ENCODE peak calls at places on chromosomes 3 and 15, in nine cellular contexts. One of them, this sample, is unnamed.
A peak's percentile ranks its signal among the peaks of the same experiment; 100 is the strongest.

GRCh38 chr3:12158387-12159226 is at the start of gene TIMP4:
- DNase-seq in bronchial epithelial cell: peak; percentile 67
- DNase-seq in heart right ventricle: peak; percentile 34
- DNase-seq in endothelial cell: no peak
- DNase-seq in right atrium auricular region: peak; percentile 66
- DNase-seq in uterus: peak; percentile 25
- DNase-seq in IMR-90: peak; percentile 28
- DNase-seq in transverse colon: peak; percentile 59
- DNase-seq in AG09309: no peak
- DNase-seq in this sample: peak; percentile 83

GRCh38 chr15:40044717-40045571 is 6.0 kb upstream of the SRP14 start:
- DNase-seq in IMR-90: peak; percentile 76
- DNase-seq in transverse colon: peak; percentile 94
- DNase-seq in uterus: peak; percentile 87
- DNase-seq in right atrium auricular region: peak; percentile 89
- DNase-seq in bronchial epithelial cell: peak; percentile 65
- DNase-seq in heart right ventricle: peak; percentile 87
- DNase-seq in endothelial cell: peak; percentile 83
- DNase-seq in AG09309: no peak
- DNase-seq in this sample: peak; percentile 89

GRCh38 chr15:65738649-65739048 is 53.4 kb downstream of the DENND4A start:
- DNase-seq in right atrium auricular region: no peak
- DNase-seq in endothelial cell: no peak
- DNase-seq in uterus: no peak
- DNase-seq in bronchial epithelial cell: peak; percentile 44
- DNase-seq in IMR-90: no peak
- DNase-seq in AG09309: no peak
- DNase-seq in transverse colon: no peak
- DNase-seq in heart right ventricle: no peak
- DNase-seq in this sample: no peak

GRCh38 chr3:16824085-16824696 is 60.6 kb upstream of the PLCL2 start:
- DNase-seq in heart right ventricle: no peak
- DNase-seq in AG09309: no peak
- DNase-seq in uterus: no peak
- DNase-seq in IMR-90: no peak
- DNase-seq in right atrium auricular region: no peak
- DNase-seq in endothelial cell: no peak
- DNase-seq in bronchial epithelial cell: no peak
- DNase-seq in transverse colon: no peak
- DNase-seq in this sample: no peak

GRCh38 chr3:12990306-12990705 is 82.9 kb downstream of the IQSEC1 start:
- DNase-seq in IMR-90: peak; percentile 27
- DNase-seq in heart right ventricle: no peak
- DNase-seq in uterus: no peak
- DNase-seq in endothelial cell: no peak
- DNase-seq in transverse colon: peak; percentile 3
- DNase-seq in bronchial epithelial cell: no peak
- DNase-seq in right atrium auricular region: no peak
- DNase-seq in AG09309: no peak
- DNase-seq in this sample: no peak

GRCh38 chr3:62630664-62631063 is 244.6 kb downstream of the CADPS start:
- DNase-seq in bronchial epithelial cell: no peak
- DNase-seq in endothelial cell: no peak
- DNase-seq in transverse colon: no peak
- DNase-seq in IMR-90: no peak
- DNase-seq in AG09309: no peak
- DNase-seq in heart right ventricle: no peak
- DNase-seq in right atrium auricular region: no peak
- DNase-seq in uterus: no peak
- DNase-seq in this sample: no peak

GRCh38 chr3:16494906-16495580 is 18.5 kb downstream of the RFTN1 start:
- DNase-seq in uterus: no peak
- DNase-seq in transverse colon: no peak
- DNase-seq in heart right ventricle: no peak
- DNase-seq in endothelial cell: no peak
- DNase-seq in IMR-90: no peak
- DNase-seq in right atrium auricular region: no peak
- DNase-seq in bronchial epithelial cell: no peak
- DNase-seq in AG09309: no peak
- DNase-seq in this sample: no peak

GRCh38 chr3:171095063-171095462 is 68.5 kb upstream of the SLC2A2 start:
- DNase-seq in bronchial epithelial cell: no peak
- DNase-seq in IMR-90: no peak
- DNase-seq in heart right ventricle: no peak
- DNase-seq in AG09309: no peak
- DNase-seq in uterus: no peak
- DNase-seq in transverse colon: no peak
- DNase-seq in right atrium auricular region: no peak
- DNase-seq in endothelial cell: no peak
- DNase-seq in this sample: no peak

GRCh38 chr3:70531063-70531657 is 218.7 kb upstream of the MDFIC2 start:
- DNase-seq in bronchial epithelial cell: peak; percentile 31
- DNase-seq in heart right ventricle: no peak
- DNase-seq in right atrium auricular region: no peak
- DNase-seq in endothelial cell: no peak
- DNase-seq in IMR-90: peak; percentile 57
- DNase-seq in uterus: no peak
- DNase-seq in transverse colon: no peak
- DNase-seq in AG09309: no peak
- DNase-seq in this sample: no peak

GRCh38 chr3:46132565-46132964 is 75.5 kb downstream of the CCR1 start:
- DNase-seq in right atrium auricular region: no peak
- DNase-seq in AG09309: no peak
- DNase-seq in IMR-90: no peak
- DNase-seq in transverse colon: no peak
- DNase-seq in uterus: no peak
- DNase-seq in endothelial cell: no peak
- DNase-seq in bronchial epithelial cell: no peak
- DNase-seq in heart right ventricle: no peak
- DNase-seq in this sample: no peak

GRCh38 chr15:55267401-55268053 is 22.1 kb downstream of the RAB27A start:
- DNase-seq in bronchial epithelial cell: no peak
- DNase-seq in endothelial cell: no peak
- DNase-seq in AG09309: no peak
- DNase-seq in transverse colon: peak; percentile 69
- DNase-seq in heart right ventricle: no peak
- DNase-seq in uterus: no peak
- DNase-seq in right atrium auricular region: no peak
- DNase-seq in IMR-90: peak; percentile 74
- DNase-seq in this sample: no peak

GRCh38 chr3:151864423-151865101 is 8.9 kb upstream of the SUCNR1 start:
- DNase-seq in IMR-90: peak; percentile 85
- DNase-seq in bronchial epithelial cell: peak; percentile 87
- DNase-seq in right atrium auricular region: no peak
- DNase-seq in transverse colon: no peak
- DNase-seq in heart right ventricle: no peak
- DNase-seq in AG09309: peak; percentile 68
- DNase-seq in uterus: no peak
- DNase-seq in endothelial cell: no peak
- DNase-seq in this sample: no peak

GRCh38 chr3:191348098-191348497 is 17.8 kb upstream of the UTS2B start:
- DNase-seq in IMR-90: no peak
- DNase-seq in heart right ventricle: no peak
- DNase-seq in AG09309: no peak
- DNase-seq in transverse colon: no peak
- DNase-seq in uterus: no peak
- DNase-seq in bronchial epithelial cell: no peak
- DNase-seq in right atrium auricular region: no peak
- DNase-seq in endothelial cell: no peak
- DNase-seq in this sample: no peak

GRCh38 chr15:31489801-31490646 is 163.4 kb downstream of the KLF13 start:
- DNase-seq in IMR-90: peak; percentile 62
- DNase-seq in bronchial epithelial cell: peak; percentile 54
- DNase-seq in AG09309: no peak
- DNase-seq in endothelial cell: no peak
- DNase-seq in right atrium auricular region: peak; percentile 62
- DNase-seq in transverse colon: peak; percentile 43
- DNase-seq in heart right ventricle: peak; percentile 38
- DNase-seq in uterus: no peak
- DNase-seq in this sample: peak; percentile 73

GRCh38 chr15:31350771-31351170 is 24.1 kb downstream of the KLF13 start:
- DNase-seq in right atrium auricular region: no peak
- DNase-seq in AG09309: no peak
- DNase-seq in endothelial cell: no peak
- DNase-seq in bronchial epithelial cell: no peak
- DNase-seq in uterus: no peak
- DNase-seq in IMR-90: no peak
- DNase-seq in transverse colon: no peak
- DNase-seq in heart right ventricle: no peak
- DNase-seq in this sample: no peak

GRCh38 chr15:38609097-38609738 is 44.6 kb upstream of the RASGRP1 start:
- DNase-seq in IMR-90: no peak
- DNase-seq in endothelial cell: no peak
- DNase-seq in transverse colon: no peak
- DNase-seq in uterus: no peak
- DNase-seq in right atrium auricular region: no peak
- DNase-seq in AG09309: no peak
- DNase-seq in bronchial epithelial cell: no peak
- DNase-seq in heart right ventricle: no peak
- DNase-seq in this sample: no peak

GRCh38 chr15:19984101-19984500 is 557.5 kb downstream of the GOLGA6L6 start:
- DNase-seq in right atrium auricular region: no peak
- DNase-seq in uterus: no peak
- DNase-seq in heart right ventricle: no peak
- DNase-seq in AG09309: no peak
- DNase-seq in IMR-90: no peak
- DNase-seq in transverse colon: no peak
- DNase-seq in endothelial cell: no peak
- DNase-seq in bronchial epithelial cell: no peak
- DNase-seq in this sample: no peak

GRCh38 chr15:19992428-19992827 is 549.2 kb downstream of the GOLGA6L6 start:
- DNase-seq in right atrium auricular region: no peak
- DNase-seq in heart right ventricle: no peak
- DNase-seq in IMR-90: no peak
- DNase-seq in AG09309: no peak
- DNase-seq in endothelial cell: no peak
- DNase-seq in uterus: no peak
- DNase-seq in bronchial epithelial cell: no peak
- DNase-seq in transverse colon: no peak
- DNase-seq in this sample: no peak

GRCh38 chr15:19987389-19988048 is 554.1 kb downstream of the GOLGA6L6 start:
- DNase-seq in endothelial cell: no peak
- DNase-seq in heart right ventricle: no peak
- DNase-seq in bronchial epithelial cell: no peak
- DNase-seq in right atrium auricular region: no peak
- DNase-seq in IMR-90: no peak
- DNase-seq in AG09309: no peak
- DNase-seq in transverse colon: no peak
- DNase-seq in uterus: no peak
- DNase-seq in this sample: no peak
- TF ChIP-seq CTCF in endothelial cell: no peak
- TF ChIP-seq CTCF in heart right ventricle: no peak
- TF ChIP-seq CTCF in bronchial epithelial cell: no peak
- TF ChIP-seq CTCF in right atrium auricular region: no peak
- TF ChIP-seq CTCF in IMR-90: no peak
- TF ChIP-seq CTCF in AG09309: no peak
- TF ChIP-seq CTCF in transverse colon: no peak
- TF ChIP-seq CTCF in uterus: no peak
- TF ChIP-seq CTCF in this sample: no peak

GRCh38 chr3:186609247-186609868 is 3.5 kb upstream of the AHSG start:
- DNase-seq in right atrium auricular region: no peak
- DNase-seq in IMR-90: no peak
- DNase-seq in heart right ventricle: no peak
- DNase-seq in bronchial epithelial cell: peak; percentile 76
- DNase-seq in uterus: no peak
- DNase-seq in AG09309: no peak
- DNase-seq in endothelial cell: no peak
- DNase-seq in transverse colon: no peak
- DNase-seq in this sample: no peak
- TF ChIP-seq CTCF in right atrium auricular region: no peak
- TF ChIP-seq CTCF in IMR-90: peak; percentile 15
- TF ChIP-seq CTCF in heart right ventricle: peak; percentile 14
- TF ChIP-seq CTCF in bronchial epithelial cell: peak; percentile 83
- TF ChIP-seq CTCF in uterus: no peak
- TF ChIP-seq CTCF in AG09309: peak; percentile 41
- TF ChIP-seq CTCF in endothelial cell: no peak
- TF ChIP-seq CTCF in transverse colon: peak; percentile 5
- TF ChIP-seq CTCF in this sample: no peak

GRCh38 chr3:179276743-179277142 is 25.8 kb upstream of the KCNMB3 start:
- DNase-seq in endothelial cell: no peak
- DNase-seq in uterus: no peak
- DNase-seq in right atrium auricular region: no peak
- DNase-seq in heart right ventricle: no peak
- DNase-seq in transverse colon: no peak
- DNase-seq in bronchial epithelial cell: no peak
- DNase-seq in AG09309: no peak
- DNase-seq in IMR-90: no peak
- DNase-seq in this sample: no peak

GRCh38 chr3:179279294-179279693 is 28.4 kb upstream of the KCNMB3 start:
- DNase-seq in bronchial epithelial cell: no peak
- DNase-seq in heart right ventricle: no peak
- DNase-seq in AG09309: no peak
- DNase-seq in IMR-90: no peak
- DNase-seq in uterus: no peak
- DNase-seq in transverse colon: no peak
- DNase-seq in right atrium auricular region: no peak
- DNase-seq in endothelial cell: no peak
- DNase-seq in this sample: no peak

GRCh38 chr3:179278151-179278550 is 27.2 kb upstream of the KCNMB3 start:
- DNase-seq in heart right ventricle: no peak
- DNase-seq in uterus: no peak
- DNase-seq in bronchial epithelial cell: no peak
- DNase-seq in IMR-90: no peak
- DNase-seq in right atrium auricular region: no peak
- DNase-seq in transverse colon: no peak
- DNase-seq in endothelial cell: no peak
- DNase-seq in AG09309: no peak
- DNase-seq in this sample: no peak

GRCh38 chr3:179281825-179282224 is 30.9 kb upstream of the KCNMB3 start:
- DNase-seq in right atrium auricular region: no peak
- DNase-seq in heart right ventricle: no peak
- DNase-seq in bronchial epithelial cell: no peak
- DNase-seq in endothelial cell: no peak
- DNase-seq in AG09309: no peak
- DNase-seq in IMR-90: no peak
- DNase-seq in uterus: no peak
- DNase-seq in transverse colon: no peak
- DNase-seq in this sample: no peak

DNA sequence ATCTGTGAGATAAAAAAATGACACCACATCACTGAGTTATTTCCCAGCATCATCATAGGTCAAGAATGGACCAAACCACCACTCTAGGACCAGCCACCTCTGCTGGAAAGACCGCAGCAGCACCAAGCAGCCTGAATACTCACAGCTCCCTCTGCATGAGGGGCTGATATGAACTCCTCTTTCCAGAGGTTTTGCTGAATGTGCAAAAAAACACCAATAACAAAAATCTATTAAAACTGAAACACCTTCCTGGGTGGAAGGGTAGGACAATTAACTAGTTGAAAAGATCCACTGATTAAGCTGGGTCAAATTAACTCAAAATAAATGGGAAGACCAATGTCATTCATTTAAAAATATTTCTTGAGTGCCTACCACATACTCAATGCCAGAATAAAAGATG is 28.9 kb upstream of the KCNMB3 start:
- DNase-seq in heart right ventricle: no peak
- DNase-seq in endothelial cell: no peak
- DNase-seq in AG09309: no peak
- DNase-seq in IMR-90: no peak
- DNase-seq in uterus: no peak
- DNase-seq in transverse colon: no peak
- DNase-seq in right atrium auricular region: no peak
- DNase-seq in bronchial epithelial cell: no peak
- DNase-seq in this sample: no peak
- TF ChIP-seq CTCF in heart right ventricle: no peak
- TF ChIP-seq CTCF in endothelial cell: no peak
- TF ChIP-seq CTCF in AG09309: no peak
- TF ChIP-seq CTCF in IMR-90: no peak
- TF ChIP-seq CTCF in uterus: no peak
- TF ChIP-seq CTCF in transverse colon: no peak
- TF ChIP-seq CTCF in right atrium auricular region: no peak
- TF ChIP-seq CTCF in bronchial epithelial cell: no peak
- TF ChIP-seq CTCF in this sample: no peak

GRCh38 chr3:89314454-89314853 is 207.0 kb downstream of the EPHA3 start:
- DNase-seq in heart right ventricle: no peak
- DNase-seq in uterus: no peak
- DNase-seq in right atrium auricular region: no peak
- DNase-seq in transverse colon: no peak
- DNase-seq in bronchial epithelial cell: peak; percentile 74
- DNase-seq in AG09309: no peak
- DNase-seq in endothelial cell: no peak
- DNase-seq in IMR-90: peak; percentile 44
- DNase-seq in this sample: no peak
- TF ChIP-seq CTCF in heart right ventricle: no peak
- TF ChIP-seq CTCF in uterus: no peak
- TF ChIP-seq CTCF in right atrium auricular region: no peak
- TF ChIP-seq CTCF in transverse colon: no peak
- TF ChIP-seq CTCF in bronchial epithelial cell: peak; percentile 32
- TF ChIP-seq CTCF in AG09309: peak; percentile 24
- TF ChIP-seq CTCF in endothelial cell: no peak
- TF ChIP-seq CTCF in IMR-90: peak; percentile 18
- TF ChIP-seq CTCF in this sample: no peak